ENCODE peak calls at places on chromosomes 5 and 9, in ten cellular contexts. E is T-helper 1 cell, T is T-helper 9 cell, A is fibroblast of gingiva, W is GM13976, R is AML-193, Y is ovary, I is iris pigment epithelial cell, X is NCI-H226, H is thoracic aorta. K is an unnamed sample.
A peak's percentile ranks its signal among the peaks of the same experiment; 100 is the strongest.

GRCh38 chr9:121956808-121957207 is 136.3 kb downstream of the TTLL11 start:
- DNase-seq in E (no peak), A (no peak), X (peak; percentile 26), H (no peak), T (no peak), I (peak; percentile 32), R (no peak), Y (no peak), W (no peak), K (no peak)

GRCh38 chr9:129697111-129697955 is 31.9 kb downstream of the PRRX2 start:
- DNase-seq in X (no peak), R (no peak), T (no peak), I (peak; percentile 67), Y (peak; percentile 66), A (peak; percentile 86), E (no peak), W (no peak), H (peak; percentile 75), K (peak; percentile 89)

GRCh38 chr5:77568082-77568481 is 70.4 kb downstream of the OTP start:
- DNase-seq in A (no peak), Y (no peak), X (no peak), W (no peak), T (no peak), E (no peak), I (no peak), R (no peak), H (no peak), K (no peak)

GRCh38 chr9:133374612-133375115 is 1.2 kb downstream of the SURF4 start:
- DNase-seq in R (peak; percentile 57), Y (no peak), A (peak; percentile 56), H (no peak), E (no peak), W (no peak), I (peak; percentile 73), T (no peak), X (no peak), K (no peak)

GRCh38 chr9:89177401-89178161 is 1.0 kb downstream of the SHC3 start:
- DNase-seq in W (no peak), Y (no peak), X (no peak), E (no peak), I (peak; percentile 38), R (no peak), T (no peak), A (no peak), H (no peak), K (no peak)

GRCh38 chr9:35367451-35367850 is 122.5 kb upstream of the RUSC2 start:
- DNase-seq in A (peak; percentile 92), X (peak; percentile 28), E (no peak), W (no peak), T (no peak), I (peak; percentile 93), Y (no peak), H (peak; percentile 3), R (no peak), K (no peak)

GRCh38 chr9:107024193-107024592 is 161.2 kb downstream of the ZNF462 start:
- DNase-seq in H (no peak), A (no peak), E (no peak), X (peak; percentile 14), R (no peak), T (no peak), Y (no peak), W (no peak), I (peak; percentile 16), K (no peak)

GRCh38 chr5:174532453-174533126 is 191.8 kb upstream of the MSX2 start:
- DNase-seq in A (peak; percentile 76), E (no peak), I (peak; percentile 99), H (peak; percentile 85), Y (peak; percentile 22), W (no peak), R (peak; percentile 53), X (no peak), T (no peak), K (peak; percentile 78)

GRCh38 chr9:81498576-81498975 is 190.8 kb downstream of the TLE1 start:
- DNase-seq in I (no peak), E (no peak), H (no peak), T (no peak), X (no peak), W (no peak), R (no peak), Y (no peak), A (no peak), K (no peak)

GRCh38 chr5:61289669-61290363 is 42.2 kb upstream of the ZSWIM6 start:
- DNase-seq in I (no peak), X (no peak), Y (no peak), W (no peak), R (no peak), T (no peak), H (no peak), E (no peak), A (no peak), K (no peak)

GRCh38 chr5:138180841-138181240 is 1.9 kb downstream of the KIF20A start:
- DNase-seq in Y (no peak), X (no peak), A (no peak), R (no peak), I (no peak), E (no peak), T (no peak), W (no peak), H (no peak), K (no peak)

GRCh38 chr5:93603711-93604118 is 20.7 kb downstream of the NR2F1 start:
- DNase-seq in T (no peak), X (no peak), W (no peak), I (peak; percentile 60), H (no peak), Y (no peak), A (no peak), R (no peak), E (no peak), K (no peak)

GRCh38 chr5:100644206-100644605 is 109.0 kb downstream of the FAM174A start:
- DNase-seq in W (no peak), H (no peak), X (no peak), E (no peak), R (no peak), I (no peak), T (no peak), A (no peak), Y (no peak), K (no peak)

GRCh38 chr5:100731768-100732167 is 171.3 kb downstream of the ST8SIA4 start:
- DNase-seq in I (no peak), W (peak; percentile 57), X (no peak), E (no peak), A (no peak), Y (no peak), H (no peak), T (no peak), R (no peak), K (no peak)

GRCh38 chr5:17305024-17305423 is 87.6 kb downstream of the BASP1 start:
- DNase-seq in E (no peak), T (no peak), A (no peak), Y (no peak), W (no peak), X (no peak), H (no peak), I (peak; percentile 87), R (no peak), K (no peak)

GRCh38 chr5:15009420-15009819 is 137.8 kb upstream of the ANKH start:
- DNase-seq in X (peak; percentile 83), R (no peak), H (no peak), W (no peak), I (peak; percentile 80), E (no peak), T (no peak), Y (no peak), A (peak; percentile 63), K (no peak)

K was measured in suprapubic skin.